ENCODE peak calls at places on chromosomes 1 and 21, in six cellular contexts. A is ovary, S is body of pancreas, M is transverse colon, W is IMR-90, K is uterus. E is an unnamed sample.
A peak's percentile ranks its signal among the peaks of the same experiment; 100 is the strongest.

GRCh38 chr1:24635195-24635843 is 7.8 kb upstream of the SRRM1 start:
- DNase-seq in W (peak; percentile 83), S (peak; percentile 40), K (no peak), A (no peak), M (no peak), E (peak; percentile 75)

GRCh38 chr1:239250353-239251035 is 135.9 kb upstream of the CHRM3 start:
- DNase-seq in M (no peak), S (peak; percentile 67), K (no peak), A (no peak), W (no peak), E (peak; percentile 8)

GRCh38 chr1:225778412-225778669 is 715 bp downstream of the SRP9 start:
- DNase-seq in W (no peak), A (no peak), K (no peak), S (no peak), M (no peak), E (no peak)

GRCh38 chr1:206050655-206051235 is 2.2 kb upstream of the RHEX start:
- DNase-seq in W (peak; percentile 2), A (no peak), M (peak; percentile 71), S (no peak), K (no peak), E (peak; percentile 97)

GRCh38 chr1:240441684-240442083 is 170.3 kb downstream of the GREM2 start:
- DNase-seq in M (no peak), W (no peak), A (no peak), K (no peak), S (no peak), E (no peak)

GRCh38 chr1:191888996-191889622 is 269.2 kb upstream of the RGS18 start:
- DNase-seq in W (peak; percentile 18), K (no peak), S (no peak), A (peak; percentile 32), M (no peak), E (peak; percentile 7)

GRCh38 chr1:218779341-218779831 is 394.3 kb upstream of the LYPLAL1 start:
- DNase-seq in M (no peak), K (no peak), A (no peak), S (no peak), W (peak; percentile 64), E (no peak)

GRCh38 chr1:173444757-173445156 is 32.4 kb upstream of the PRDX6 start:
- DNase-seq in A (no peak), W (no peak), M (no peak), S (no peak), K (no peak), E (no peak)

GRCh38 chr1:212655668-212656440 is 43.8 kb downstream of the BATF3 start:
- DNase-seq in A (no peak), M (no peak), W (peak; percentile 71), S (no peak), K (no peak), E (no peak)

GRCh38 chr1:23524163-23524562 is 6.9 kb downstream of the E2F2 start:
- DNase-seq in A (no peak), S (no peak), M (peak; percentile 77), K (no peak), W (no peak), E (no peak)

GRCh38 chr1:165143437-165144065 is 213.0 kb downstream of the LMX1A start:
- DNase-seq in W (no peak), A (no peak), S (peak; percentile 30), M (peak; percentile 35), K (no peak), E (peak; percentile 35)

GRCh38 chr1:185398599-185398998 is 81.6 kb upstream of the IVNS1ABP start:
- DNase-seq in S (no peak), A (no peak), K (no peak), M (no peak), W (no peak), E (no peak)

GRCh38 chr1:168202941-168203654 is 22.7 kb upstream of the SFT2D2 start:
- DNase-seq in A (peak; percentile 38), K (no peak), S (no peak), W (peak; percentile 81), M (no peak), E (peak; percentile 60)

GRCh38 chr1:229230893-229231753 is 39.8 kb upstream of the RAB4A start:
- DNase-seq in W (no peak), A (no peak), S (no peak), K (no peak), M (no peak), E (peak; percentile 79)

GRCh38 chr1:220338759-220339158 is 66.5 kb upstream of the RAB3GAP2 start:
- DNase-seq in A (no peak), K (no peak), M (no peak), S (no peak), W (no peak), E (no peak)

GRCh38 chr1:55466343-55466742 is 251.2 kb upstream of the USP24 start:
- DNase-seq in W (no peak), M (peak; percentile 25), A (no peak), S (peak; percentile 17), K (no peak), E (no peak)

GRCh38 chr1:84719477-84720274 is 29.4 kb upstream of the SSX2IP start:
- DNase-seq in K (no peak), M (no peak), S (no peak), A (no peak), W (peak; percentile 12), E (no peak)

GRCh38 chr1:165403835-165404482 is 41.0 kb downstream of the RXRG start:
- DNase-seq in M (no peak), K (no peak), W (no peak), A (no peak), S (peak; percentile 39), E (peak; percentile 24)

GRCh38 chr1:225021037-225021436 is 91.6 kb downstream of the DNAH14 start:
- DNase-seq in A (no peak), M (no peak), K (no peak), S (no peak), W (no peak), E (no peak)

GRCh38 chr1:40423264-40423642 is 27.0 kb upstream of the ZFP69B start:
- DNase-seq in S (no peak), A (no peak), W (no peak), K (no peak), M (peak; percentile 20), E (peak; percentile 52)

GRCh38 chr1:7300893-7301292 is 470.2 kb upstream of the VAMP3 start:
- DNase-seq in A (no peak), S (no peak), W (peak; percentile 98), K (no peak), M (peak; percentile 43), E (no peak)

GRCh38 chr21:33947451-33948095 is 32.0 kb upstream of the ATP5PO start:
- DNase-seq in M (peak; percentile 83), S (peak; percentile 90), K (peak; percentile 76), A (peak; percentile 75), W (peak; percentile 98), E (peak; percentile 93)

DNA sequence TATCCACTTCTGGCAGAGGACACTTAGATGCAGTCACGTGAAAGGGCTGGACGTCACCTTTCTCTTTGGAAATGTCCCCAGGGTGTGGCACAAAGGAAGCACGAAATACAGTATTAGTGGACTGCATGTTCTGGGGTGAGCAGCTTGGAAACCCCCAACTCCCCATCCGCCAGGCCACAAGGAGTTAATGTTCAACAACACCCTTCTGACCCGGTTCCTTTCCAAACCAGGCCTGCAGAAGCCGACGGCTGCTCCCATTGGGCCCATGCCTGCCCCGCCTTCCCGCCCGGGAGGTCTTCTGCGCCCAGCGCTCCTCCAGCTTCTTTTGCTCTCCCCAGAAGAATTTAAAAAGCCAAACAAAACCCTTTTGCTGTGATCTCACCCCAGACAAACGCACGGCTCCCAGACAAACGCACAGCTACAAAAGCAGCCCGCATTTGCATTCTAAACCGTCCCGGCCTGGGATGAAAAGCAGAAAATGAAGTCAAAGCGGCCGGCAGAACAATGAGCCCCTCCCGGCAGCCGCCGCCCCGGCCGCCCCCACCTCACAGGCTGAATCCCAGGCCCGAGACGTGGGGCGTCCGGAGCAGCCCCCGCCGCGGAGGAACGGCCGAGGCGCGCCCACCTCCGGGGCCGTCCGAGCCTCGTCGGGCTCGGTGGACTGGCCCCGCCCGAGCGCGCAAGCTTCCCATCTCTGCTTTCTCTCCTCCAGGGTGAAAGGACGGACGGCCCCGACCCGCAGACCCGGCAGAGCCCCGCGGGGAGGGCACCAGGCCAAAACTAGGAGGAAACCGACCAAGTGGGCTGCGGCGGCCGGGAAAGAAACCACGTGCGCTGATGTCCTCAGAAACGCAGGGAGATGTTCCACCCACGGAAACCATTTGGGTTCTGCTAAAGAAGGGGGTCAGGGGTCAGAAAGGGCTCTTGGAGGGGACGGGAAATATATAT is 101.9 kb downstream of the PLPP3 start:
- DNase-seq in A (peak; percentile 82), M (peak; percentile 52), K (peak; percentile 72), W (peak; percentile 65), S (peak; percentile 69), E (no peak)
- TF ChIP-seq POLR2A in A (peak; percentile 34), M (peak; percentile 44), K (peak; percentile 26), W (no peak), S (peak; percentile 60), E (no peak)

GRCh38 chr1:243420968-243421675 is 165.3 kb downstream of the SDCCAG8 start:
- DNase-seq in K (no peak), A (no peak), M (no peak), W (no peak), S (no peak), E (no peak)
- H3K4me3 ChIP-seq in K (peak overlapping the region; percentile 13), A (peak overlapping the region; percentile 32), M (no peak overlapping the region), W (no peak overlapping the region), S (no peak overlapping the region), E (no peak overlapping the region)

GRCh38 chr1:62849031-62849430 is 65.1 kb downstream of the ATG4C start:
- DNase-seq in A (no peak), W (no peak), S (no peak), K (no peak), M (no peak), E (no peak)
- TF ChIP-seq CTCF in A (no peak), W (no peak), S (no peak), K (no peak), M (no peak), E (no peak)

DNA sequence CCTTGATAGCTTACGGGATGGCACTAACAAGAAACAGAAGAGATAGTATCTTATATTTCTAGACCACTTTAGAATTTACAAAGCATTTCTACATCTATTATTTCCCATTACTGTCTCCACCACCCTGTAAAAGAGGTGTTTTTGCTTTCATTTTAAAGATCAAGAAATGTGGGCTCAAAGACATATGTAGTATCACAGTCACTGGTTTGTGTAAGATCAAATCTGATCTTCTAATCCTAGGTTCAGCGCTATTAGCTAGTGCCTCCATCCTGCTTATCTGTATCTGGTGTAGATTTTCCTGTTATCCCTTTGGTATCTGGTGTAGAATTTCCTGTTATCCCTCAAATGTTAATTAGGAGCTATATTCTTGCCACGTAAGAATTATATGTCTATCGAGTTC is 23.6 kb upstream of the ZRANB2 start:
- DNase-seq in S (no peak), W (no peak), A (no peak), K (no peak), M (no peak), E (no peak)
- TF ChIP-seq POLR2A in S (no peak), W (no peak), A (no peak), K (no peak), M (no peak), E (no peak)

DNA sequence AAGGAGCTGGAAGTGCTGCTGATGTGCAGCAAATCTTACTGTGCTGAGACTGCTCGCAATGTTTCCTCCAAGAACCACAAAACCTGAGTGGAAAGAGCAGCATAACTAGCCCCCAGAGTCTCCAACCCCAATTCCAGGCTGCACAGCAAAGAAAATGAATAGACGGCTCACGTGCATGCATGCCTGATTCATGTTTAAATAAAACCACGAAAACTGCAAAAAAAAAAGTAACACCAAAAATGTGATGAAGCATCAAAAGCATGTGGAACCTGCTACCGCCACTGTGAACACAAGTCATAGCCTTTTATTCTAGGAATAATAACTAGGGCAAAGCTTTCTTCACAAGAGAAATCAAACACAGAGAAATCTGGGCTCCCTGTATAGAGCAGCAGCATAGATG is 9.6 kb upstream of the TRNP1 start:
- DNase-seq in W (peak; percentile 44), M (no peak), A (no peak), S (no peak), K (no peak), E (no peak)
- H3K4me3 ChIP-seq in W (no peak overlapping the region), M (no peak overlapping the region), A (no peak overlapping the region), S (no peak overlapping the region), K (no peak overlapping the region), E (no peak overlapping the region)

E was measured in NB4.